ENCODE peak calls at places on chromosomes 6 and 20, in five cellular contexts. P, F, Z, S and L are unnamed samples.

GRCh38 chr6:144816936-144817335 is 531.8 kb downstream of the UTRN start:
- DNase-seq in P (no peak), F (no peak), Z (no peak), S (no peak), L (no peak)

GRCh38 chr6:17093692-17094091 is 8.2 kb upstream of the STMND1 start:
- DNase-seq in P (no peak), F (no peak), Z (peak; percentile 5), S (no peak), L (peak; percentile 29)

GRCh38 chr6:37321101-37321500 is 32.7 kb upstream of the RNF8 start:
- DNase-seq in P (no peak), F (no peak), Z (no peak), S (no peak), L (no peak)

GRCh38 chr6:147642458-147642857 is 134.0 kb downstream of the SAMD5 start:
- DNase-seq in P (no peak), F (no peak), Z (no peak), S (peak; percentile 49), L (peak; percentile 89)

GRCh38 chr6:89843070-89843469 is 13.4 kb downstream of the CASP8AP2 start:
- DNase-seq in P (no peak), F (no peak), Z (peak; percentile 55), S (peak; percentile 24), L (peak; percentile 60)

GRCh38 chr6:111520519-111520918 is 37.5 kb upstream of the REV3L start:
- DNase-seq in P (no peak), F (no peak), Z (no peak), S (no peak), L (no peak)

GRCh38 chr6:21587182-21587924 is 6.2 kb upstream of the SOX4 start:
- DNase-seq in P (no peak), F (peak; percentile 58), Z (peak; percentile 63), S (peak; percentile 71), L (peak; percentile 60)

GRCh38 chr6:165846123-165846966 is 183.3 kb upstream of the PDE10A start:
- DNase-seq in P (no peak), F (peak; percentile 83), Z (no peak), S (peak; percentile 29), L (no peak)

GRCh38 chr20:62307226-62308101 is 4.7 kb downstream of the ADRM1 start:
- DNase-seq in P (no peak), F (no peak), Z (no peak), S (no peak), L (no peak)

GRCh38 chr20:57061058-57061900 is 205.2 kb downstream of the BMP7 start:
- DNase-seq in P (no peak), F (no peak), Z (no peak), S (peak; percentile 54), L (peak; percentile 46)

GRCh38 chr6:7697820-7698623 is 27.9 kb upstream of the BMP6 start:
- DNase-seq in P (no peak), F (no peak), Z (peak; percentile 99), S (peak; percentile 96), L (peak; percentile 87)

GRCh38 chr6:101397199-101397598 is 3.7 kb downstream of the GRIK2 start:
- DNase-seq in P (no peak), F (no peak), Z (peak; percentile 50), S (no peak), L (peak; percentile 29)

GRCh38 chr20:44572551-44573500 is 9.6 kb upstream of the PKIG start:
- DNase-seq in P (no peak), F (no peak), Z (peak; percentile 96), S (peak; percentile 90), L (peak; percentile 97)

GRCh38 chr20:20276806-20277530 is 90.9 kb upstream of the INSM1 start:
- DNase-seq in P (no peak), F (no peak), Z (no peak), S (no peak), L (no peak)

GRCh38 chr20:43824699-43825402 is 89.8 kb upstream of the TOX2 start:
- DNase-seq in P (no peak), F (peak; percentile 6), Z (peak; percentile 34), S (peak; percentile 51), L (peak; percentile 57)

GRCh38 chr20:33113387-33113908 is 34.0 kb downstream of the BPIFB4 start:
- DNase-seq in P (no peak), F (no peak), Z (no peak), S (no peak), L (no peak)

GRCh38 chr6:12929678-12930077 is 213.1 kb downstream of the PHACTR1 start:
- DNase-seq in P (no peak), F (no peak), Z (no peak), S (no peak), L (no peak)

GRCh38 chr6:129498556-129498940 is 211.4 kb downstream of the ARHGAP18 start:
- DNase-seq in P (no peak), F (no peak), Z (peak; percentile 79), S (peak; percentile 65), L (peak; percentile 78)

GRCh38 chr20:41308726-41309413 is 8.7 kb downstream of the ZHX3 start:
- DNase-seq in P (no peak), F (peak; percentile 12), Z (peak; percentile 73), S (peak; percentile 84), L (peak; percentile 68)

GRCh38 chr6:45812937-45813336 is 202.7 kb downstream of the CLIC5 start:
- DNase-seq in P (no peak), F (no peak), Z (no peak), S (no peak), L (no peak)

GRCh38 chr6:3196770-3197169 is 30.7 kb downstream of the TUBB2B start:
- DNase-seq in P (no peak), F (no peak), Z (no peak), S (no peak), L (no peak)

GRCh38 chr6:144544266-144544830 is 259.2 kb downstream of the UTRN start:
- DNase-seq in P (no peak), F (no peak), Z (no peak), S (no peak), L (no peak)